ENCODE peak calls at places on chromosomes 3 and 15, in four cellular contexts. K is GM12865, W is uterus, P is epithelial cell of esophagus. V is an unnamed sample.

GRCh38 chr15:68186671-68187397 is 18.3 kb downstream of the CALML4 start:
- DNase-seq in P (peak), K (no peak), W (no peak), V (no peak)

GRCh38 chr15:29270169-29270955 is 740 bp upstream of the NSMCE3 start:
- DNase-seq in P (peak), K (peak), W (no peak), V (no peak)

GRCh38 chr3:108590443-108590842 is 921 bp downstream of the DZIP3 start:
- DNase-seq in K (peak), P (peak), W (no peak), V (no peak)

GRCh38 chr3:112390783-112391641 is 58.1 kb downstream of the CD200 start:
- DNase-seq in P (peak), K (peak), W (no peak), V (no peak)

GRCh38 chr3:66028457-66028856 is 10.3 kb downstream of the MAGI1 start:
- DNase-seq in W (no peak), P (peak), K (no peak), V (no peak)

GRCh38 chr3:99287876-99288275 is 350.5 kb upstream of the COL8A1 start:
- DNase-seq in P (peak), K (no peak), W (no peak), V (no peak)

GRCh38 chr3:120145498-120146285 is 51.4 kb upstream of the GSK3B start:
- DNase-seq in K (peak), P (peak), W (no peak), V (no peak)

GRCh38 chr3:50474717-50475116 is 28.7 kb downstream of the CACNA2D2 start:
- DNase-seq in W (no peak), P (no peak), K (no peak), V (no peak)

GRCh38 chr3:89964347-89964746 is 856.9 kb downstream of the EPHA3 start:
- DNase-seq in W (no peak), K (no peak), P (peak), V (no peak)

GRCh38 chr15:58285212-58285920 is 146.4 kb upstream of the LIPC start:
- DNase-seq in W (no peak), K (no peak), P (no peak), V (no peak)

GRCh38 chr3:127373701-127374625 is 86.1 kb upstream of the PRR20G start:
- DNase-seq in P (no peak), K (peak), W (no peak), V (peak)

GRCh38 chr15:70014860-70015490 is 82.7 kb downstream of the TLE3 start:
- DNase-seq in K (peak), W (no peak), P (no peak), V (peak)

GRCh38 chr3:56119575-56120349 is 348.5 kb downstream of the ERC2 start:
- DNase-seq in K (no peak), P (peak), W (peak), V (no peak)

GRCh38 chr15:81294501-81294850 is 29.5 kb downstream of the STARD5 start:
- DNase-seq in K (peak), P (no peak), W (no peak), V (no peak)

GRCh38 chr15:76345269-76345879 is 8.8 kb downstream of the ISL2 start:
- DNase-seq in P (no peak), W (no peak), K (no peak), V (no peak)

GRCh38 chr3:77682162-77682561 is 642.3 kb downstream of the ROBO2 start:
- DNase-seq in K (no peak), P (no peak), W (no peak), V (no peak)

GRCh38 chr15:98528056-98528725 is 120.1 kb upstream of the IGF1R start:
- DNase-seq in W (no peak), K (no peak), P (no peak), V (no peak)

GRCh38 chr3:124669470-124669869 is 60.8 kb upstream of the UMPS start:
- DNase-seq in K (no peak), W (no peak), P (peak), V (no peak)

GRCh38 chr3:36489679-36490420 is 109.5 kb downstream of the STAC start:
- DNase-seq in W (no peak), K (no peak), P (no peak), V (no peak)

GRCh38 chr3:51559266-51559907 is 20.9 kb downstream of the RAD54L2 start:
- DNase-seq in P (no peak), K (no peak), W (peak), V (no peak)

GRCh38 chr15:81152799-81153198 is 18.7 kb downstream of the CFAP161 start:
- DNase-seq in K (no peak), P (peak), W (no peak), V (no peak)

GRCh38 chr3:54876694-54877093 is 51.2 kb downstream of the LRTM1 start:
- DNase-seq in P (no peak), K (no peak), W (no peak), V (no peak)

GRCh38 chr15:69537888-69538287 is 85.3 kb downstream of the RPLP1 start:
- DNase-seq in P (no peak), K (no peak), W (no peak), V (no peak)

GRCh38 chr15:45425135-45425534 is 46.8 kb upstream of the GATM start:
- DNase-seq in P (peak), W (no peak), K (no peak), V (no peak)

GRCh38 chr3:130516645-130517512 is at the start of gene COL6A6:
- DNase-seq in P (no peak), W (no peak), K (no peak), V (peak)

GRCh38 chr3:70247955-70248354 is 64.5 kb downstream of the MDFIC2 start:
- DNase-seq in W (no peak), K (no peak), P (no peak), V (no peak)

GRCh38 chr3:107598926-107599754 is 76.4 kb downstream of the BBX start:
- DNase-seq in W (peak), K (peak), P (peak), V (peak)

GRCh38 chr3:23113455-23114171 is 89.5 kb upstream of the UBE2E2 start:
- DNase-seq in W (peak), P (peak), K (no peak), V (no peak)

GRCh38 chr3:188946837-188947236 is 224.9 kb upstream of the TPRG1 start:
- DNase-seq in P (no peak), K (no peak), W (peak), V (no peak)

GRCh38 chr15:61915640-61916039 is 144.6 kb downstream of the VPS13C start:
- DNase-seq in P (no peak), K (no peak), W (no peak), V (no peak)

GRCh38 chr15:89462198-89462912 is 34.0 kb downstream of the RHCG start:
- DNase-seq in K (peak), P (no peak), W (no peak), V (no peak)

GRCh38 chr3:133007601-133008000 is 30.6 kb upstream of the TMEM108 start:
- DNase-seq in K (no peak), W (no peak), P (no peak), V (no peak)

GRCh38 chr3:39279745-39280517 is at the start of gene CX3CR1:
- DNase-seq in W (no peak), K (no peak), P (no peak), V (no peak)
- TF ChIP-seq CTCF in W (no peak), K (no peak), P (no peak), V (no peak)

DNA sequence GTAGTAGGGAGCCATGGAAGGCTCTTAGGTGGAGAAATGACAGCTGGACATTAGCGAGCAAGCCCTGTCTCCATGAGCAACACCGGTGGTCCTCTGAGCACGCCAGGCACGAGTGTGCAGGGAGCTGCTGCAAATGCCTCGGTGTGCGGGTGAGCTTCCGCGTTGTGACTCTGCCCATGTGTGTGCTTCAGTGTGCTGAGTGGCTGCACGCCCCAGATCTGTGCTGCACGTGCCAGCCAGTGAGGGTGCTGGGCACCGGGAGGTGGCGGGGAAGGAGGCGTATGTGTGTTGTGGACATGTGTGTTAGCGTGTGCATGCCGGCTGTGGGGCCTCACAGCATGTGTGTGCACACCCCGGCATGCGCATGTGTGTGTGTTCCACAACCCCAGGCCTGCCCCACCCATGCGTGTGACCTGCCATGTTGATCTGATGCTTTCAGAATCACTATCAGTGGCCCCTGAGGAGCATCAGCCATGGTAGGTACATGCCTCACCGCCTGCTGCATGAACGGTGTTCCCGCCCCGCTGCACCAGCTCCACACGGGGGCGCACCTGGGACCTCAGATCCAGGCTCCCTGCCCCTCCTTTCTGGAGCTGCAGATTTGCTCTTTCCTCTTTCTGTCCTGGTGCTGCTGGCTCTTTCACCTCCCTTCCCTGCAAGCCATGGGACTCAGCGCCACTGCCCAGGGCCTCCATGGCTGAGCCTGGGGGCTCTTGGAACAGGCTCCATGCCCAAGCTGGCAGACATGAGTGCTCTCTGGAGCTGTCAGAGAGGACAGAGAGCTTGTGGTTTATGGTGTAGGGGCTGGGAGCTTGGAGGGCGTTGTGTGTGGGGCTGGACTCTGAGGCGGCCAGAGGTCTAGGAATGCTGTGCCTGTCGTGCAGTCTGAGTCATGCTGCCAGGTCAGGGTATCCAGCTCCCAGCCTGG is 169.4 kb downstream of the TBC1D2B start:
- DNase-seq in K (peak), W (no peak), P (peak), V (peak)
- TF ChIP-seq CTCF in K (peak), W (no peak), P (peak), V (peak)

DNA sequence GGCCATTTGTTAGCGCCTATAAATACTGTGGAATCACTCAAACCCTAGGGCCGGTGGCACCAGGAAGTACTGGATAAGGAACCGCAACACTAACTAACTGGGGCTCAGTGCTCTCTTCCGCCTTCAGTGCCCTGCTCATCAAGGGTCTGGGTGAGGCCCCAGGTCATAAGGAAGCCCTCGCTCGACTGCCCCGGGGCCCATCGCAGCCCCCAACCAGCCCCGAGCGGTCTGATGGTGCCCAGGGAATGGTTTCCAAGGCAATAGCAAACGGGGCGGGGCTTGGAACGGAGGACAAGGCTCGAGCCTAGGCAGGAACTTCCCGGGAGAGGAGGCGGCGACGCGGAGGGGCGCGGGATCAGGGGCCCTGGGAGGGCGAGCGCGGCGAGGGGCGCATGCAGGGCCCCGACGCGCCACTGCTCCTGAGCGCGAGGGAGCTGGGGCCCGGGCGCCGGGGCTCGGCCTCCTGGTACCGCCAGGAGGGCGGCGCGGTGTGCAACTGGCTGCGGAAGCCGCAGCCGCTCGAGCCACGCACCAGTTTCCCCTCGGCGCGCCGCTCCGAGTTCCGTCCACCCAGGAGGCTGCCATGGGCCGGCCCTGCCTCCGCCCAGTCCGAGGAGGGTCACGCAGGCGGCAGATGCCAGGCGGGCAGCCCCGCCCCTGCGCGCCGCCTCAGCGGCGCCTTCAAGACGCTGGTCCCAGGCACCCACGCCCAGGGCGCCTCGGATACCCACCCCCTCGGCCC is at the start of gene TTLL3:
- DNase-seq in P (peak), K (peak), W (peak), V (peak)
- TF ChIP-seq CTCF in P (no peak), K (no peak), W (no peak), V (no peak)

DNA sequence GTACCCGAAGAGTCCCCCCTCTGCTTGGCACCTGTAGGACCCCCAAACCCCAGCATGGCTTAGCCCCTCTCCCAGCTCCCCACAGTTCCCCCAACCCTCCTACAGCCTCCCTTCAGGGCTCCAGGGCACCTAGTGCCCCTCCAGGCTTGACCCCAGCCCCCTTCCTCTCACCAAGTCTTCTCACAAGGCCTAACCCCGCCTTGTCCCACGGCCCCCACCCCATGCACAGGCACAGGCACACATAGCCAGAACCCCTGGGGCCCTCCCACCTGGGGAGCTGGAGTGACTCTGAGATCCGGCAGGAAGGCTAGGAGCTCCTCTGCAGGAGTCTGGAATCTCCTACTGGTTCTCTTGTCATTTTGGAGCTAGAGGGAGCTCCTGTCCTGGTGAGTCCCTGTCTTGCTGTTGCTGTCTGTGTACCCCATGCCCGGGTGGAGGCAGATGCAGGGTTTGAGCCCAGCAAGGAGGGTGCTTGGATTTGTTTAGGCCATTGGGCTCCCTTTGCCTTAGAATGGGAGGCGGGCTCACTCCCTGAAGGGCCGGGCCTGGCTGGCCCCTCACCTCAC is 39.6 kb downstream of the KLF13 start:
- DNase-seq in W (peak), K (no peak), P (no peak), V (no peak)
- TF ChIP-seq CTCF in W (peak), K (no peak), P (peak), V (no peak)

GRCh38 chr3:138180375-138181029 is 5.8 kb upstream of the DBR1 start:
- DNase-seq in P (peak), W (no peak), K (peak), V (no peak)
- TF ChIP-seq CTCF in P (peak), W (no peak), K (peak), V (no peak)

GRCh38 chr15:101129851-101130250 is 122.0 kb downstream of the CHSY1 start:
- DNase-seq in W (no peak), K (no peak), P (no peak), V (no peak)

GRCh38 chr15:101127503-101128076 is 124.3 kb downstream of the CHSY1 start:
- DNase-seq in P (peak), K (peak), W (peak), V (no peak)

GRCh38 chr15:101126618-101127502 is 125.0 kb downstream of the CHSY1 start:
- DNase-seq in W (no peak), P (no peak), K (peak), V (no peak)

GRCh38 chr15:101128191-101128590 is 123.7 kb downstream of the CHSY1 start:
- DNase-seq in W (peak), K (no peak), P (peak), V (no peak)

DNA sequence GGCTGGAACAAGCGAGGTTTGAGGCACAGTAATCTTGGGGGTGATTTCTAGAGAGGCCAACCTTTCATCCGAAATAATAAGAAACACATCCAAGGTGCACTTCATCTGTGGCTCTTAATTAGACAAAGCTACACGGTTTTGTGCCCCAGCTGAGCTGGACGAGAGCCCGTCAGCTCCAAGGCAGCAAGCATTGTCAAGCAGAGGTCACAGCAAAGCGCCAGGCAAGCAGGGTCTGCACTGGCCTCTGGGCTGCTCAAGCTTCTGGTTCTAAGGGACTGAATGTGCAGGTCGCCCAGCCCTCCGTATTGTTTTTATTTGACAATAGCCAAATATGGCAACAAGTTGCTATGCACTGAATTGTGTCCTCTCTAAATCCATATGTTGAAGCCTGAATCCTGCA is 123.2 kb downstream of the CHSY1 start:
- DNase-seq in K (no peak), P (no peak), W (no peak), V (no peak)
- TF ChIP-seq CTCF in K (no peak), P (no peak), W (no peak), V (no peak)

GRCh38 chr3:147415819-147416218 is 6.7 kb downstream of the ZIC1 start:
- DNase-seq in W (no peak), P (no peak), K (no peak), V (no peak)
- TF ChIP-seq CTCF in W (no peak), P (no peak), K (no peak), V (no peak)

V was measured in endothelial cell.